ENCODE peak calls at places on chromosomes 6 and 20, in four cellular contexts. U is cardiac fibroblast, T is testis, Q is heart right ventricle. Y is an unnamed sample.

GRCh38 chr6:44022296-44022661 is 105.0 kb downstream of the MRPL14 start:
- DNase-seq in Q (no peak), T (no peak), U (peak; percentile 47), Y (no peak)

GRCh38 chr6:149488815-149489214 is 4.0 kb upstream of the ZC3H12D start:
- DNase-seq in Q (no peak), U (peak; percentile 14), T (no peak), Y (no peak)

GRCh38 chr6:69138173-69138572 is 503.1 kb downstream of the ADGRB3 start:
- DNase-seq in T (no peak), Q (no peak), U (no peak), Y (no peak)

GRCh38 chr6:124668028-124668427 is 294.2 kb upstream of the RNF217 start:
- DNase-seq in U (no peak), T (no peak), Q (no peak), Y (no peak)

GRCh38 chr6:7589949-7590917 is at the start of gene SNRNP48:
- DNase-seq in Q (peak; percentile 94), U (peak; percentile 94), T (peak; percentile 98), Y (peak; percentile 90)

GRCh38 chr20:23002276-23002675 is 32.8 kb upstream of the SSTR4 start:
- DNase-seq in T (no peak), U (no peak), Q (no peak), Y (no peak)

GRCh38 chr6:143060354-143060805 is 309 bp upstream of the AIG1 start:
- DNase-seq in Q (peak; percentile 81), T (peak; percentile 89), U (peak; percentile 82), Y (peak; percentile 90)

GRCh38 chr6:34486106-34486740 is 20.3 kb downstream of the PACSIN1 start:
- DNase-seq in U (no peak), Q (no peak), T (no peak), Y (no peak)

GRCh38 chr20:49890651-49891361 is 24.5 kb downstream of the SPATA2 start:
- DNase-seq in U (no peak), Q (no peak), T (peak; percentile 70), Y (no peak)

GRCh38 chr20:49889245-49889942 is 25.9 kb downstream of the SPATA2 start:
- DNase-seq in U (no peak), Q (no peak), T (no peak), Y (no peak)

GRCh38 chr20:49888341-49889244 is 26.7 kb downstream of the SPATA2 start:
- DNase-seq in U (peak; percentile 66), T (peak; percentile 86), Q (no peak), Y (peak; percentile 47)

GRCh38 chr20:49891486-49891885 is 23.8 kb downstream of the SPATA2 start:
- DNase-seq in T (no peak), Q (no peak), U (no peak), Y (no peak)

GRCh38 chr20:49889943-49890650 is 25.2 kb downstream of the SPATA2 start:
- DNase-seq in Q (no peak), T (no peak), U (no peak), Y (no peak)
- TF ChIP-seq CTCF in Q (no peak), T (no peak), U (no peak), Y (no peak)

DNA sequence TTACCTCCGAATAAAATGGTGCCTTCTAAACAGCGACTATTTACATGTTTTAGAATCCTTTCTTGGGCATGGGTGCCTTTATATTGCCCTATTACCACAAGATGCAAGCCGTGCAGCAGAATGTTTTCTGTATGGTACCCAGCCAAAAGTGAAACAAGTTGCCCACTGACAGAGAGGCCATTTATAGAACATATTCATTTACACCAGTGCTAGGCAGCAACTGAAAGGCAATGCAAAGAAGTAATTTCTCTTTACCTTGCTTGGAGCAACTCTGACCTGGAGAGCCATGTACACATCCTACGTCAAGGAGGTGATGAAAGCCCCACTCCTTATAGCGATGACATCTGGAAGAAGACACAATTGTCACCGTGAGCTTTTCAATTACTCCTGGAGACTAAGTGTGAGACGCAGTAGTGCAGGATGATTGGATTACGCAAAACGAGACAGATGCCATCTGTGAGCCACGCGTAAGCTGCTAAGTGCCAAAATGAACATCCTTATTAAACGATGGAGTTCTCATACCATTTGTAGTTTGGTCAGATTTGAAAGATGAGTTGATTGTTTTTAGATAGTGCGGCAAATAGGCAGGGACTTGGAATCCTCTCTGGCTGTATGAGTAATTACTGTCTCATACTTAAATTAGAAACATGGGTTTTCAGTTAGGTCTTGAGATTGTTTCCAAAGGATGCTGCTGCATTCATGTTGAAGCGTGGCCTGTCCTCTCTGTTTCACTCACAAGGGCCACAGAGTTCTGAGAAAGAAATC is at the start of gene TMEM244:
- DNase-seq in U (peak; percentile 23), Q (no peak), T (no peak), Y (peak; percentile 93)
- H3K4me3 ChIP-seq in U (no peak within 1 kb of the TSS), Q (peak within 1 kb of the TSS; percentile 20), T (no peak within 1 kb of the TSS), Y (peak within 1 kb of the TSS; percentile 18)

GRCh38 chr6:166156942-166157341 is 10.7 kb downstream of the TBXT start:
- DNase-seq in T (no peak), Q (no peak), U (peak; percentile 11), Y (peak; percentile 3)
- TF ChIP-seq CTCF in T (no peak), Q (no peak), U (peak; percentile 35), Y (peak; percentile 38)

GRCh38 chr20:62048821-62049291 is 16.8 kb downstream of the TAF4 start:
- DNase-seq in T (no peak), Q (no peak), U (no peak), Y (no peak)

GRCh38 chr20:62050166-62051120 is 15.2 kb downstream of the TAF4 start:
- DNase-seq in U (no peak), T (no peak), Q (no peak), Y (no peak)

GRCh38 chr20:62048346-62048761 is 17.3 kb downstream of the TAF4 start:
- DNase-seq in Q (no peak), U (no peak), T (no peak), Y (no peak)

GRCh38 chr20:62047666-62048345 is 17.9 kb downstream of the TAF4 start:
- DNase-seq in T (no peak), U (no peak), Q (no peak), Y (no peak)

GRCh38 chr20:62049342-62050165 is 16.1 kb downstream of the TAF4 start:
- DNase-seq in Q (no peak), T (no peak), U (no peak), Y (no peak)
- H3K4me3 ChIP-seq in Q (no peak overlapping the region), T (no peak overlapping the region), U (no peak overlapping the region), Y (no peak overlapping the region)

DNA sequence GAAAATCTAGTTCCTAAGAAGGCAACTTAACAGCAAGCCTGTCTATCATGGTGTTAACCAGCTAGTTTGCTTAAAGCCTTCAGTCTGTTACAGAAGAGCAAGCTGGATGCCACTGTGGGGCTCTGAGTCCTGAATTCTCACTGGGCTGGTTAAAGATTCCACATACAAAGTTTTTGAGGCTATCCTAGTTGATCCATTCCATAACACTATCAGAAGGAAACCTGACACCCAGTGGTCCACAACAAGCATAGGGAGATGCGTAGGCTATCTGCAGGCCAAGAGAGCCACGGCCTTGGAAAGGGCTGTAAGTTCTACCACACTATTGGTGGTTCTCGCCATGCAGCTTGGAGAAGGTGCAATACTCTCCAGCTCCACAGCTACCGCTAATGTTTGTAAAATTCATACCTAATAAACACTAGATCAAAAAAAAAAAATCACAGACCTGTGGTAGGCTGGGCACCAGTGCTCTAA is 420 bp upstream of the MCCD1 start:
- DNase-seq in Q (no peak), T (no peak), U (no peak), Y (no peak)
- TF ChIP-seq CTCF in Q (no peak), T (no peak), U (no peak), Y (no peak)

GRCh38 chr6:4613381-4613780 is 162.8 kb upstream of the CDYL start:
- DNase-seq in T (no peak), Q (no peak), U (no peak), Y (no peak)
- H3K4me3 ChIP-seq in T (no peak overlapping the region), Q (no peak overlapping the region), U (no peak overlapping the region), Y (no peak overlapping the region)